ENCODE peak calls at places on chromosome 5, in four cellular contexts. One of them, this sample, is unnamed.

GRCh38 chr5:181069767-181070491 is 29.9 kb downstream of the BTNL9 start:
- DNase-seq in HuH-7.5: no peak
- DNase-seq in activated T-cell treated with anti-CD3 and anti-CD28 coated beads for 48 hours: no peak
- DNase-seq in mesenchymal stem cell: no peak
- DNase-seq in this sample: no peak

GRCh38 chr5:52786937-52787599 is 648 bp upstream of the ITGA1 start:
- DNase-seq in activated T-cell treated with anti-CD3 and anti-CD28 coated beads for 48 hours: no peak
- DNase-seq in HuH-7.5: no peak
- DNase-seq in mesenchymal stem cell: peak
- DNase-seq in this sample: peak

GRCh38 chr5:36398137-36398536 is 96.4 kb upstream of the RANBP3L start:
- DNase-seq in activated T-cell treated with anti-CD3 and anti-CD28 coated beads for 48 hours: no peak
- DNase-seq in HuH-7.5: no peak
- DNase-seq in mesenchymal stem cell: peak
- DNase-seq in this sample: peak

GRCh38 chr5:34748431-34748830 is 90.5 kb upstream of the TTC23L start:
- DNase-seq in activated T-cell treated with anti-CD3 and anti-CD28 coated beads for 48 hours: no peak
- DNase-seq in mesenchymal stem cell: no peak
- DNase-seq in HuH-7.5: no peak
- DNase-seq in this sample: no peak

GRCh38 chr5:135567661-135568060 is 11.1 kb downstream of the CXCL14 start:
- DNase-seq in mesenchymal stem cell: no peak
- DNase-seq in HuH-7.5: no peak
- DNase-seq in activated T-cell treated with anti-CD3 and anti-CD28 coated beads for 48 hours: no peak
- DNase-seq in this sample: no peak

GRCh38 chr5:16364906-16365305 is 100.7 kb downstream of the ZNF622 start:
- DNase-seq in HuH-7.5: no peak
- DNase-seq in mesenchymal stem cell: no peak
- DNase-seq in activated T-cell treated with anti-CD3 and anti-CD28 coated beads for 48 hours: no peak
- DNase-seq in this sample: no peak

GRCh38 chr5:151651997-151652645 is 34.6 kb downstream of the SPARC start:
- DNase-seq in activated T-cell treated with anti-CD3 and anti-CD28 coated beads for 48 hours: peak
- DNase-seq in mesenchymal stem cell: peak
- DNase-seq in HuH-7.5: peak
- DNase-seq in this sample: peak

GRCh38 chr5:147051193-147051592 is 172.6 kb upstream of the PPP2R2B start:
- DNase-seq in mesenchymal stem cell: peak
- DNase-seq in activated T-cell treated with anti-CD3 and anti-CD28 coated beads for 48 hours: no peak
- DNase-seq in HuH-7.5: no peak
- DNase-seq in this sample: peak

GRCh38 chr5:78626009-78626571 is 22.5 kb downstream of the LHFPL2 start:
- DNase-seq in activated T-cell treated with anti-CD3 and anti-CD28 coated beads for 48 hours: no peak
- DNase-seq in HuH-7.5: no peak
- DNase-seq in mesenchymal stem cell: no peak
- DNase-seq in this sample: no peak

GRCh38 chr5:102547659-102548058 is 48.9 kb upstream of the SLCO6A1 start:
- DNase-seq in HuH-7.5: no peak
- DNase-seq in mesenchymal stem cell: no peak
- DNase-seq in activated T-cell treated with anti-CD3 and anti-CD28 coated beads for 48 hours: no peak
- DNase-seq in this sample: no peak

GRCh38 chr5:82312373-82312856 is 34.3 kb upstream of the RPS23 start:
- DNase-seq in activated T-cell treated with anti-CD3 and anti-CD28 coated beads for 48 hours: peak
- DNase-seq in HuH-7.5: peak
- DNase-seq in mesenchymal stem cell: peak
- DNase-seq in this sample: peak

GRCh38 chr5:160970605-160971191 is 118.7 kb upstream of the ATP10B start:
- DNase-seq in mesenchymal stem cell: no peak
- DNase-seq in activated T-cell treated with anti-CD3 and anti-CD28 coated beads for 48 hours: no peak
- DNase-seq in HuH-7.5: no peak
- DNase-seq in this sample: no peak

GRCh38 chr5:135481387-135481786 is 29.2 kb upstream of the TIFAB start:
- DNase-seq in HuH-7.5: no peak
- DNase-seq in activated T-cell treated with anti-CD3 and anti-CD28 coated beads for 48 hours: no peak
- DNase-seq in mesenchymal stem cell: no peak
- DNase-seq in this sample: no peak

GRCh38 chr5:112800901-112801300 is 60.2 kb upstream of the SRP19 start:
- DNase-seq in HuH-7.5: no peak
- DNase-seq in activated T-cell treated with anti-CD3 and anti-CD28 coated beads for 48 hours: no peak
- DNase-seq in mesenchymal stem cell: no peak
- DNase-seq in this sample: no peak

GRCh38 chr5:65674749-65675148 is 47.2 kb downstream of the SGTB start:
- DNase-seq in activated T-cell treated with anti-CD3 and anti-CD28 coated beads for 48 hours: no peak
- DNase-seq in mesenchymal stem cell: peak
- DNase-seq in HuH-7.5: no peak
- DNase-seq in this sample: peak

GRCh38 chr5:109482748-109483147 is 73.0 kb upstream of the PJA2 start:
- DNase-seq in HuH-7.5: no peak
- DNase-seq in activated T-cell treated with anti-CD3 and anti-CD28 coated beads for 48 hours: no peak
- DNase-seq in mesenchymal stem cell: no peak
- DNase-seq in this sample: no peak

GRCh38 chr5:36373527-36374086 is 71.9 kb upstream of the RANBP3L start:
- DNase-seq in activated T-cell treated with anti-CD3 and anti-CD28 coated beads for 48 hours: no peak
- DNase-seq in HuH-7.5: no peak
- DNase-seq in mesenchymal stem cell: peak
- DNase-seq in this sample: peak

GRCh38 chr5:69217732-69218568 is 16.7 kb upstream of the CDK7 start:
- DNase-seq in activated T-cell treated with anti-CD3 and anti-CD28 coated beads for 48 hours: peak
- DNase-seq in mesenchymal stem cell: peak
- DNase-seq in HuH-7.5: peak
- DNase-seq in this sample: peak

GRCh38 chr5:92695123-92696084 is 885.6 kb downstream of the NR2F1-AS1 start:
- DNase-seq in mesenchymal stem cell: no peak
- DNase-seq in HuH-7.5: no peak
- DNase-seq in activated T-cell treated with anti-CD3 and anti-CD28 coated beads for 48 hours: no peak
- DNase-seq in this sample: no peak

GRCh38 chr5:153498516-153498915 is 8.0 kb downstream of the GRIA1 start:
- DNase-seq in activated T-cell treated with anti-CD3 and anti-CD28 coated beads for 48 hours: no peak
- DNase-seq in HuH-7.5: no peak
- DNase-seq in mesenchymal stem cell: no peak
- DNase-seq in this sample: no peak

GRCh38 chr5:157761690-157762611 is 18.4 kb downstream of the LSM11 start:
- DNase-seq in mesenchymal stem cell: peak
- DNase-seq in HuH-7.5: peak
- DNase-seq in activated T-cell treated with anti-CD3 and anti-CD28 coated beads for 48 hours: no peak
- DNase-seq in this sample: peak

GRCh38 chr5:1936901-1937300 is 54.2 kb upstream of the IRX4 start:
- DNase-seq in activated T-cell treated with anti-CD3 and anti-CD28 coated beads for 48 hours: no peak
- DNase-seq in HuH-7.5: no peak
- DNase-seq in mesenchymal stem cell: no peak
- DNase-seq in this sample: no peak

GRCh38 chr5:151463137-151464029 is 16.0 kb downstream of the SLC36A1 start:
- DNase-seq in HuH-7.5: no peak
- DNase-seq in activated T-cell treated with anti-CD3 and anti-CD28 coated beads for 48 hours: no peak
- DNase-seq in mesenchymal stem cell: no peak
- DNase-seq in this sample: no peak

GRCh38 chr5:127040779-127041520 is 10.6 kb upstream of the MARCHF3 start:
- DNase-seq in HuH-7.5: no peak
- DNase-seq in mesenchymal stem cell: no peak
- DNase-seq in activated T-cell treated with anti-CD3 and anti-CD28 coated beads for 48 hours: no peak
- DNase-seq in this sample: peak

GRCh38 chr5:28269978-28270377 is 1231.6 kb upstream of the CDH9 start:
- DNase-seq in mesenchymal stem cell: no peak
- DNase-seq in HuH-7.5: no peak
- DNase-seq in activated T-cell treated with anti-CD3 and anti-CD28 coated beads for 48 hours: no peak
- DNase-seq in this sample: no peak

GRCh38 chr5:96396878-96397277 is 36.2 kb downstream of the PCSK1 start:
- DNase-seq in activated T-cell treated with anti-CD3 and anti-CD28 coated beads for 48 hours: no peak
- DNase-seq in HuH-7.5: no peak
- DNase-seq in mesenchymal stem cell: no peak
- DNase-seq in this sample: no peak

GRCh38 chr5:60295423-60295822 is 401.9 kb upstream of the PDE4D start:
- DNase-seq in activated T-cell treated with anti-CD3 and anti-CD28 coated beads for 48 hours: no peak
- DNase-seq in mesenchymal stem cell: peak
- DNase-seq in HuH-7.5: peak
- DNase-seq in this sample: peak

GRCh38 chr5:151085517-151086031 is 4.7 kb upstream of the TNIP1 start:
- DNase-seq in HuH-7.5: no peak
- DNase-seq in mesenchymal stem cell: peak
- DNase-seq in activated T-cell treated with anti-CD3 and anti-CD28 coated beads for 48 hours: peak
- DNase-seq in this sample: peak

GRCh38 chr5:139407517-139407916 is 3.6 kb upstream of the SPATA24 start:
- DNase-seq in mesenchymal stem cell: no peak
- DNase-seq in activated T-cell treated with anti-CD3 and anti-CD28 coated beads for 48 hours: no peak
- DNase-seq in HuH-7.5: no peak
- DNase-seq in this sample: no peak

GRCh38 chr5:141094481-141095262 is at the start of gene PCDHB2:
- DNase-seq in activated T-cell treated with anti-CD3 and anti-CD28 coated beads for 48 hours: no peak
- DNase-seq in mesenchymal stem cell: peak
- DNase-seq in HuH-7.5: peak
- DNase-seq in this sample: peak

GRCh38 chr5:169161022-169161680 is 139.8 kb downstream of the SLIT3 start:
- DNase-seq in mesenchymal stem cell: peak
- DNase-seq in activated T-cell treated with anti-CD3 and anti-CD28 coated beads for 48 hours: no peak
- DNase-seq in HuH-7.5: no peak
- DNase-seq in this sample: peak

GRCh38 chr5:128774605-128775004 is 190.7 kb upstream of the SLC27A6 start:
- DNase-seq in activated T-cell treated with anti-CD3 and anti-CD28 coated beads for 48 hours: no peak
- DNase-seq in mesenchymal stem cell: peak
- DNase-seq in HuH-7.5: no peak
- DNase-seq in this sample: peak